ENCODE peak calls at places on chromosomes 2 and 18, in eight cellular contexts. E is left lung; L is CD4-positive, alpha-beta T cell; M is NCI-H1417; S is activated CD4-positive, alpha-beta T cell treated with anti-CD3 and anti-CD28 coated beads for 1 hour; F is RPMI7951; G is pons; O is stimulated activated CD8-positive, alpha-beta memory T cell treated with anti-CD3 and anti-CD28 coated beads, Interleukin-12 subunit alpha, Interleukin-12 subunit beta, amount 100 ng/mL, for 1 hour. U is an unnamed sample.

GRCh38 chr18:35953688-35954087 is 18.8 kb upstream of the RMP24 start:
- DNase-seq in G (no peak), L (no peak), E (no peak), S (no peak), F (no peak), O (no peak), M (no peak), U (no peak)

GRCh38 chr2:63614983-63615945 is 26.5 kb downstream of the MDH1 start:
- DNase-seq in E (no peak), O (no peak), M (no peak), S (no peak), F (peak; percentile 7), G (no peak), L (no peak), U (peak; percentile 57)

GRCh38 chr2:191245869-191246531 is 796 bp downstream of the MYO1B start:
- DNase-seq in M (peak; percentile 27), G (no peak), E (peak; percentile 88), S (no peak), L (no peak), O (no peak), F (peak; percentile 82), U (peak; percentile 57)

GRCh38 chr2:73111300-73112025 is 1.3 kb downstream of the RAB11FIP5 start:
- DNase-seq in O (no peak), S (no peak), G (no peak), M (no peak), L (no peak), E (no peak), F (peak; percentile 60), U (peak; percentile 72)

GRCh38 chr2:168470188-168470879 is 14.3 kb downstream of the CERS6 start:
- DNase-seq in S (no peak), E (no peak), M (no peak), G (no peak), O (no peak), F (no peak), L (no peak), U (no peak)

GRCh38 chr2:223566398-223566797 is 35.8 kb downstream of the SCG2 start:
- DNase-seq in M (no peak), O (no peak), L (no peak), F (no peak), E (no peak), S (no peak), G (no peak), U (no peak)

GRCh38 chr2:64610456-64610855 is 43.3 kb downstream of the SERTAD2 start:
- DNase-seq in F (no peak), O (no peak), L (no peak), S (no peak), E (no peak), M (no peak), G (no peak), U (no peak)

GRCh38 chr2:64905338-64906024 is 83.7 kb upstream of the SLC1A4 start:
- DNase-seq in S (no peak), G (no peak), E (no peak), O (no peak), M (no peak), F (no peak), L (no peak), U (no peak)

GRCh38 chr2:199329024-199329423 is 128.7 kb downstream of the SATB2 start:
- DNase-seq in F (no peak), O (no peak), M (no peak), L (no peak), G (no peak), S (no peak), E (no peak), U (no peak)

GRCh38 chr2:129101186-129101585 is 782.5 kb upstream of the HS6ST1 start:
- DNase-seq in S (no peak), G (peak; percentile 42), F (no peak), O (no peak), M (no peak), E (no peak), L (no peak), U (no peak)

GRCh38 chr2:109609352-109610024 is 4.3 kb downstream of the SEPTIN10 start:
- DNase-seq in M (no peak), L (no peak), G (no peak), F (peak; percentile 59), O (no peak), S (no peak), E (no peak), U (no peak)

GRCh38 chr2:45649855-45650806 is 1.3 kb upstream of the PRKCE start:
- DNase-seq in S (peak; percentile 53), F (peak; percentile 63), E (peak; percentile 94), O (peak; percentile 33), G (peak; percentile 67), L (peak; percentile 41), M (peak; percentile 23), U (no peak)

GRCh38 chr2:9656270-9656766 is 25.5 kb upstream of the YWHAQ start:
- DNase-seq in G (no peak), L (peak; percentile 32), E (no peak), O (peak; percentile 25), M (no peak), S (no peak), F (peak; percentile 100), U (no peak)

GRCh38 chr2:177246000-177246399 is 18.5 kb downstream of the NFE2L2 start:
- DNase-seq in S (no peak), F (peak; percentile 52), L (no peak), M (no peak), G (no peak), E (no peak), O (no peak), U (no peak)

GRCh38 chr2:139492301-139492700 is 712.1 kb upstream of the NXPH2 start:
- DNase-seq in F (no peak), E (no peak), M (no peak), O (no peak), L (no peak), G (no peak), S (no peak), U (no peak)

GRCh38 chr2:241514986-241515737 is 6.8 kb upstream of the STK25 start:
- DNase-seq in L (no peak), M (no peak), O (no peak), F (no peak), E (no peak), S (no peak), G (no peak), U (no peak)

GRCh38 chr2:136376798-136377211 is 258.9 kb upstream of the CXCR4 start:
- DNase-seq in S (no peak), F (peak; percentile 28), L (no peak), O (no peak), M (no peak), E (no peak), G (no peak), U (no peak)

GRCh38 chr2:205557873-205558272 is 124.4 kb upstream of the NRP2 start:
- DNase-seq in M (no peak), E (no peak), G (no peak), S (no peak), L (no peak), O (no peak), F (no peak), U (no peak)

GRCh38 chr2:169452080-169452479 is 27.2 kb upstream of the BBS5 start:
- DNase-seq in M (peak; percentile 7), F (peak; percentile 49), O (no peak), L (no peak), G (peak; percentile 45), E (no peak), S (no peak), U (no peak)

GRCh38 chr2:73385486-73386341 is at the start of gene ALMS1:
- DNase-seq in O (peak; percentile 74), S (peak; percentile 84), M (peak; percentile 88), E (peak; percentile 96), G (peak; percentile 90), L (peak; percentile 84), F (peak; percentile 86), U (peak; percentile 88)

GRCh38 chr2:161844845-161845244 is 220.6 kb downstream of the SLC4A10 start:
- DNase-seq in F (no peak), O (no peak), L (no peak), E (no peak), S (no peak), M (no peak), G (no peak), U (no peak)

GRCh38 chr2:10122500-10123280 is at the start of gene RRM2:
- DNase-seq in M (peak; percentile 98), O (peak; percentile 79), S (peak; percentile 82), E (peak; percentile 91), G (peak; percentile 91), L (peak; percentile 80), F (peak; percentile 95), U (peak; percentile 71)

GRCh38 chr18:24051256-24051947 is 36.8 kb downstream of the TTC39C start:
- DNase-seq in G (no peak), M (no peak), E (no peak), L (no peak), F (peak; percentile 64), S (no peak), O (no peak), U (no peak)

GRCh38 chr2:236262238-236262637 is 2.0 kb downstream of the ASB18 start:
- DNase-seq in F (no peak), E (no peak), L (no peak), M (no peak), O (no peak), S (no peak), G (no peak), U (no peak)